ENCODE peak calls at places on chromosomes 13 and 19, in nine cellular contexts. One of them, this sample, is unnamed.
A peak's percentile ranks its signal among the peaks of the same experiment; 100 is the strongest.

GRCh38 chr13:110521946-110522345 is 39.6 kb downstream of the RAB20 start:
- DNase-seq in left lung: peak; percentile 81
- DNase-seq in ecto neural progenitor cell: no peak
- DNase-seq in nephron progenitor cell: no peak
- DNase-seq in H9: no peak
- DNase-seq in colonic mucosa: no peak
- DNase-seq in WTC11: no peak
- DNase-seq in NCI-H1930: no peak
- DNase-seq in GM23248: no peak
- DNase-seq in this sample: no peak

GRCh38 chr13:41565221-41565620 is 107.9 kb downstream of the RGCC start:
- DNase-seq in left lung: no peak
- DNase-seq in ecto neural progenitor cell: no peak
- DNase-seq in nephron progenitor cell: no peak
- DNase-seq in H9: no peak
- DNase-seq in colonic mucosa: no peak
- DNase-seq in WTC11: no peak
- DNase-seq in NCI-H1930: no peak
- DNase-seq in GM23248: peak; percentile 86
- DNase-seq in this sample: no peak

GRCh38 chr13:20400774-20401173 is 124.9 kb downstream of the CRYL1 start:
- DNase-seq in left lung: no peak
- DNase-seq in ecto neural progenitor cell: no peak
- DNase-seq in nephron progenitor cell: no peak
- DNase-seq in H9: no peak
- DNase-seq in colonic mucosa: no peak
- DNase-seq in WTC11: no peak
- DNase-seq in NCI-H1930: no peak
- DNase-seq in GM23248: peak; percentile 85
- DNase-seq in this sample: no peak

GRCh38 chr19:54551293-54551692 is 22.3 kb upstream of the LILRA2 start:
- DNase-seq in left lung: no peak
- DNase-seq in ecto neural progenitor cell: no peak
- DNase-seq in nephron progenitor cell: no peak
- DNase-seq in H9: no peak
- DNase-seq in colonic mucosa: no peak
- DNase-seq in WTC11: no peak
- DNase-seq in NCI-H1930: no peak
- DNase-seq in GM23248: no peak
- DNase-seq in this sample: no peak

GRCh38 chr13:77042566-77043177 is 15.7 kb upstream of the FBXL3 start:
- DNase-seq in left lung: no peak
- DNase-seq in ecto neural progenitor cell: no peak
- DNase-seq in nephron progenitor cell: no peak
- DNase-seq in H9: no peak
- DNase-seq in colonic mucosa: no peak
- DNase-seq in WTC11: no peak
- DNase-seq in NCI-H1930: no peak
- DNase-seq in GM23248: no peak
- DNase-seq in this sample: no peak

GRCh38 chr13:50081106-50081898 is 66.1 kb downstream of the KCNRG start:
- DNase-seq in left lung: peak; percentile 66
- DNase-seq in ecto neural progenitor cell: peak; percentile 84
- DNase-seq in nephron progenitor cell: peak; percentile 78
- DNase-seq in H9: peak; percentile 63
- DNase-seq in colonic mucosa: peak; percentile 71
- DNase-seq in WTC11: peak; percentile 66
- DNase-seq in NCI-H1930: peak; percentile 68
- DNase-seq in GM23248: peak; percentile 59
- DNase-seq in this sample: peak; percentile 35

GRCh38 chr19:16447015-16447384 is 24.8 kb downstream of the EPS15L1 start:
- DNase-seq in left lung: peak; percentile 83
- DNase-seq in ecto neural progenitor cell: no peak
- DNase-seq in nephron progenitor cell: no peak
- DNase-seq in H9: no peak
- DNase-seq in colonic mucosa: peak; percentile 56
- DNase-seq in WTC11: no peak
- DNase-seq in NCI-H1930: no peak
- DNase-seq in GM23248: peak; percentile 93
- DNase-seq in this sample: peak; percentile 75

GRCh38 chr13:86585826-86586225 is 786.6 kb upstream of the SLITRK6 start:
- DNase-seq in left lung: no peak
- DNase-seq in ecto neural progenitor cell: no peak
- DNase-seq in nephron progenitor cell: no peak
- DNase-seq in H9: no peak
- DNase-seq in colonic mucosa: peak; percentile 36
- DNase-seq in WTC11: no peak
- DNase-seq in NCI-H1930: no peak
- DNase-seq in GM23248: peak; percentile 80
- DNase-seq in this sample: peak; percentile 18

This sample was measured in mucosa of gallbladder.